ENCODE peak calls at places on chromosomes 13 and 19, in ten cellular contexts. Q is epithelial cell of proximal tubule; M is activated naive CD4-positive, alpha-beta T cell; E is GM20000; T is SIG-M5; P is Right ventricle myocardium inferior; K is cardiac septum; Y is NCI-H2029; H is mesendoderm; X is NCI-H774. V is an unnamed sample.

GRCh38 chr19:15265849-15266248 is 33.6 kb upstream of the EPHX3 start:
- DNase-seq in H (no peak), Q (no peak), P (peak; percentile 92), M (no peak), X (peak; percentile 18), T (no peak), Y (peak; percentile 89), K (peak; percentile 91), E (no peak), V (peak; percentile 99)

GRCh38 chr19:46646402-46646801 is 10.4 kb upstream of the GNG8 start:
- DNase-seq in Y (no peak), P (no peak), X (no peak), K (no peak), M (no peak), H (no peak), Q (no peak), T (no peak), E (no peak), V (no peak)

GRCh38 chr19:3556978-3557460 is 367 bp downstream of the MFSD12 start:
- DNase-seq in Y (peak; percentile 27), T (no peak), P (no peak), M (no peak), E (peak; percentile 76), K (no peak), H (peak; percentile 49), Q (no peak), X (no peak), V (peak; percentile 98)

GRCh38 chr19:1815605-1816529 is 3.8 kb upstream of the ATP8B3 start:
- DNase-seq in M (no peak), E (no peak), X (no peak), P (no peak), T (no peak), H (no peak), K (no peak), Q (no peak), Y (no peak), V (no peak)

GRCh38 chr19:51141181-51141580 is 920 bp upstream of the SIGLEC7 start:
- DNase-seq in T (no peak), Q (no peak), K (no peak), H (no peak), Y (no peak), P (no peak), E (no peak), M (no peak), X (no peak), V (no peak)

GRCh38 chr19:29528946-29529645 is 3.3 kb downstream of the VSTM2B start:
- DNase-seq in Q (no peak), P (no peak), H (peak; percentile 34), T (no peak), K (no peak), Y (no peak), E (peak; percentile 61), M (no peak), X (no peak), V (peak; percentile 95)

GRCh38 chr19:30696514-30696913 is 324.3 kb downstream of the ZNF536 start:
- DNase-seq in P (peak; percentile 65), Q (no peak), Y (no peak), T (no peak), H (peak; percentile 94), E (no peak), X (no peak), M (no peak), K (no peak), V (no peak)

GRCh38 chr19:49988433-49988832 is 27.5 kb upstream of the SIGLEC11 start:
- DNase-seq in E (no peak), P (peak; percentile 3), M (no peak), K (no peak), H (no peak), X (no peak), T (no peak), Y (no peak), Q (peak; percentile 10), V (peak; percentile 93)

GRCh38 chr13:44884076-44884729 is 105.1 kb downstream of the NUFIP1 start:
- DNase-seq in H (no peak), T (no peak), M (no peak), P (no peak), X (no peak), E (no peak), K (no peak), Q (no peak), Y (no peak), V (peak; percentile 89)

GRCh38 chr19:29812080-29812880 is 489 bp downstream of the CCNE1 start:
- DNase-seq in K (no peak), Y (no peak), H (no peak), X (no peak), T (no peak), E (peak; percentile 42), Q (no peak), P (peak; percentile 73), M (no peak), V (peak; percentile 86)

GRCh38 chr13:73107459-73107858 is 48.7 kb downstream of the KLF5 start:
- DNase-seq in M (no peak), P (no peak), K (no peak), H (peak; percentile 11), Q (no peak), T (no peak), X (no peak), E (no peak), Y (no peak), V (no peak)